ENCODE peak calls at places on chromosomes 1 and 21, in seven cellular contexts. V is sigmoid colon, P is stomach, G is upper lobe of left lung, M is transverse colon, O is HepG2, E is H1. J is an unnamed sample. For H3K4me1, the result is how much of the 10 kb centered on the place peaks cover.

GRCh38 chr1:187838335-187839293 is 1009.9 kb downstream of the PLA2G4A start:
- DNase-seq in V (no peak), G (no peak), O (no peak), E (no peak), M (no peak), P (no peak), J (no peak)

GRCh38 chr1:26289158-26290059 is 9.5 kb downstream of the SH3BGRL3 start:
- DNase-seq in V (no peak), O (no peak), M (peak), E (no peak), G (peak), P (peak), J (no peak)

GRCh38 chr1:156706647-156707008 is 1.2 kb upstream of the CRABP2 start:
- DNase-seq in V (peak), G (peak), M (peak), E (no peak), O (no peak), P (no peak), J (no peak)

GRCh38 chr1:91624331-91624730 is 123.7 kb downstream of the CDC7 start:
- DNase-seq in M (no peak), V (no peak), E (no peak), G (no peak), P (no peak), O (no peak), J (no peak)

GRCh38 chr21:24045775-24046215 is 1561.5 kb downstream of the MRPL39 start:
- DNase-seq in E (no peak), G (peak), P (peak), V (peak), O (no peak), M (peak), J (no peak)

GRCh38 chr1:24454684-24455091 is 39.1 kb downstream of the NIPAL3 start:
- DNase-seq in M (no peak), G (no peak), O (no peak), P (no peak), E (no peak), V (no peak), J (no peak)

GRCh38 chr1:68484618-68485017 is 12.3 kb downstream of the DEPDC1 start:
- DNase-seq in V (no peak), M (peak), E (no peak), P (no peak), O (no peak), G (no peak), J (no peak)

GRCh38 chr1:82391712-82392111 is 591.0 kb downstream of the ADGRL2 start:
- DNase-seq in V (no peak), G (no peak), E (no peak), P (no peak), O (no peak), M (no peak), J (no peak)

GRCh38 chr1:171188388-171189266 is 3.5 kb downstream of the FMO2 start:
- DNase-seq in O (peak), E (no peak), G (peak), P (peak), V (no peak), M (peak), J (no peak)

GRCh38 chr1:43908858-43909257 is 24.7 kb upstream of the ARTN start:
- DNase-seq in G (no peak), V (peak), M (no peak), P (no peak), O (no peak), E (no peak), J (no peak)

DNA sequence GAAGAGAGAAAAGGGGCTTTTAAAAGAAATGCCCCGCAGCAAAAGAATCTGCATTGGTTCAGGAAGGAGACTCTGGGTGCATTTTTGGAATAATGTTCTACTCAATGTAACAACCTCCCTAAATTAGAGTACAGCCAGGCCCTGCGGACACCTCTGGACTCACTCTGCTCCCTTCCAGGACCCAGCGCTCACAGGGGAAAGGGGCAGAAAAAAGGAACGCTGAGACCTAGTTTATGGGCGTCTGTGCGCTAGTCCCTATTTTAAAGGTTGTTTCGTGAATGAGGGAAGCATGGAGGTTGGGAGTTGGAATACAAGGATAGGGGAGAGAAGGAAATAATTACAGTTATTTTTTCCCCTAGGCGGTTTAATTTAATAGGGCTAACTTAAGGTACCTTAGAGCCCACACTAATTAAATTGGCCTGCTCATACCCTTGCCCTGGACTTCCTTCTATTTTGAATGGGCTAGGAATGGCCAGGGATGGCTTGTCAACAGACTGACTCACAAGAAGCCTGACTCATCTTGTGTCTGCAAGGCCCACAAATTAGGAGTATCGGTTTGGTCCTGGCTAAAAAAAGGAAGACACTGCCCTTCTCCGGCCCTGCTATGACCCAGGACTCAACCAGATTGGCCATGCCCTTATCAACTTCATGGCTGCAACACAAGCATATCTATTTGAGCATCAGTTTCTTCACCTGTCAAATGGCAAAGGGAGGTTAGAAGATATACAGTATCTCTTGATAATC is 1.9 kb upstream of the SSBP3 start:
- DNase-seq in G (peak), M (no peak), E (no peak), V (no peak), P (no peak), O (no peak), J (no peak)
- TF ChIP-seq POLR2AphosphoS5 in G (no peak), M (no peak), E (no peak), V (no peak), P (no peak), O (no peak), J (no peak)

GRCh38 chr1:211952299-211952698 is 83.1 kb downstream of the INTS7 start:
- DNase-seq in O (no peak), P (no peak), V (no peak), E (no peak), M (no peak), G (no peak), J (no peak)
- H3K4me1 ChIP-seq in O (under half), P (under half), V (under half), E (under half), M (under half), G (under half), J (under half)

DNA sequence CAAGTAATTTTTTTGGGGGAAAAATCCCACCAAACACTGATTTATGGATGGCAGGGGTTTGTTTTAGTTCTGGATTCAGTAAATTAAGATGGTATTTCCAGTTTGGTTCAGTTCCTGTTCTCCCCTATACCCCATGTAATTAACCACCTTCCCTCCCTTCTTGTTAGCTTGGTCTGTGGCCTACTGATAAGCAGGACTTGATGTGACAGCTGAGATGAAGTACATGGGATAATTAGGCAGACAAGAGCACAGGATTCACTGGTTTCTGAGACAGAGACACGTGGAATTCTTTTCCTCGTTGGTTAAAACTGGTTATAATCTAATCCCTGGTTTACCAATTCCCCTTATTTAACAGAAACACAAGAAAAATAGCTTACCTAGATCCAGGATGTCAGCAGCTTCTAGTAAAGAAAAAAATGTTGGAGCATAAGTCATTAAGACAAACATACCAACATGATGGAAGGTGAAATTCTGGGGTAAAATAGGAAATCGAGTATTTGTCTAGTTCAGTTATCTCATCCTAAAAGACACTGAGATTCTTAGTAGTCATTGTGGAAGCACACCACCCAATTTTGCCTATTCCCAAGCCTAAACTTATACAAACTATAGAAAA is 81.5 kb downstream of the SCMH1 start:
- DNase-seq in M (no peak), P (no peak), G (no peak), O (no peak), E (no peak), V (no peak), J (no peak)
- TF ChIP-seq EP300 in M (no peak), P (no peak), G (no peak), O (no peak), E (no peak), V (no peak), J (no peak)

GRCh38 chr1:89632213-89633102 is 462 bp upstream of the LRRC8C start:
- DNase-seq in V (peak), E (no peak), G (peak), M (peak), P (peak), O (peak), J (no peak)

GRCh38 chr1:89635825-89636815 is 3.2 kb downstream of the LRRC8C start:
- DNase-seq in E (no peak), M (no peak), O (no peak), G (no peak), P (no peak), V (no peak), J (no peak)

GRCh38 chr1:89633745-89634625 is 1.1 kb downstream of the LRRC8C start:
- DNase-seq in E (no peak), M (peak), P (no peak), V (no peak), O (no peak), G (no peak), J (no peak)

GRCh38 chr1:89631756-89632155 is 1.2 kb upstream of the LRRC8C start:
- DNase-seq in V (no peak), G (no peak), E (no peak), P (no peak), M (no peak), O (no peak), J (no peak)

GRCh38 chr1:89633103-89633744 is at the start of gene LRRC8C:
- DNase-seq in V (peak), O (no peak), E (no peak), G (peak), P (peak), M (peak), J (no peak)
- TF ChIP-seq POLR2AphosphoS5 in V (peak), O (no peak), E (no peak), G (no peak), P (no peak), M (no peak), J (peak)

DNA sequence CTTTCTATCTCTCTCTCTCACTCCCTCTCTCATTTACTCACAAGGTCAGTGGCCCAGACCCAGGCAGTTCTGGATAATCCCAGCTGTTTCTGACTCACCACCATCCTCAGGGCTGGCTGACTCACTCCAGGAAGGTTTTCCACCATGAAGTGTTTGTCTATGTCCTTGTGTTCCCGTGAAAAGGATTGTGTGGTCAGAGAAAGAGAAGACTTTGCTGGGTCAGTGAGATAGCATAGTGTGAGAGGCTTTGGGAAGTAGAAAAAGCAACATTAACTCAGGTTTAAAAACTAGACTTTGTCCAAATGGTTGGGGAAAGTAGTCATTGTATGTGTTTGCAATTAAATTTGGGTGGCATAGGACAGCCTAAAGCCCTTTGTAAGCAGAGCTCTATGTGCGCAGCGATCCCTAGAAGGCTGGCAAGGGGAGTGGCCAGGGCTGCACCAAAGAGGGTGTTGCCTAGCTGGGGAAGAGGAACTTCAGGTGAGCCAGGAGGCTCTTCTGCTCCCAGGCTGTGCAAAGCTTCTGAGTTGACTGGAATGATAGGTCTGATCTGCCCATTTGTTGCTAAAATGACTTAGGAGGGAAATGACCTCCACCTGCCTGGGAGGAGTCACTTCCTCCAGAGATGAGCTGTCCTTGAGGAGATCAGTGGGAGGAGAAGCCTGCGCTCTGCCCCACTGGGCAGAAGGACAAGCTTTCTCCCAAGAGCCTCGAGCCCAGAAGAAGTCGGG is 4.9 kb upstream of the CAPN2 start:
- DNase-seq in O (peak), P (peak), M (peak), E (no peak), V (peak), G (peak), J (no peak)
- H3K4me1 ChIP-seq in O (half or more), P (half or more), M (under half), E (under half), V (under half), G (half or more), J (half or more)